ENCODE peak calls at places on chromosomes 12 and 14, in six cellular contexts. Z, V, U, P, A and Y are unnamed samples. For H3K9me3, the result is how much of the 10 kb centered on the place peaks cover.

GRCh38 chr12:128069359-128069997 is 197.5 kb upstream of the TMEM132C start:
- DNase-seq in Z (peak), V (no peak), U (no peak), P (no peak), A (no peak), Y (no peak)

GRCh38 chr12:131085125-131085815 is 131.6 kb downstream of the ADGRD1 start:
- DNase-seq in Z (no peak), V (no peak), U (no peak), P (peak), A (no peak), Y (peak)

GRCh38 chr14:97369901-97370300 is 572.7 kb downstream of the VRK1 start:
- DNase-seq in Z (no peak), V (no peak), U (no peak), P (no peak), A (no peak), Y (no peak)

GRCh38 chr12:64411427-64411826 is 7.2 kb downstream of the XPOT start:
- DNase-seq in Z (no peak), V (no peak), U (no peak), P (no peak), A (no peak), Y (no peak)

GRCh38 chr14:90626550-90626949 is 189.7 kb downstream of the TTC7B start:
- DNase-seq in Z (no peak), V (no peak), U (no peak), P (no peak), A (no peak), Y (no peak)

GRCh38 chr14:59100203-59100602 is 88.3 kb upstream of the DAAM1 start:
- DNase-seq in Z (no peak), V (no peak), U (no peak), P (no peak), A (no peak), Y (no peak)

GRCh38 chr12:202081-202731 is 11.8 kb downstream of the SLC6A12 start:
- DNase-seq in Z (no peak), V (no peak), U (no peak), P (peak), A (no peak), Y (no peak)

GRCh38 chr12:53220857-53221202 is 11.2 kb downstream of the RARG start:
- DNase-seq in Z (peak), V (peak), U (peak), P (peak), A (peak), Y (peak)

GRCh38 chr14:96961895-96962294 is 164.7 kb downstream of the VRK1 start:
- DNase-seq in Z (no peak), V (no peak), U (no peak), P (no peak), A (no peak), Y (no peak)

GRCh38 chr12:37546206-37546605 is 770.4 kb upstream of the ALG10B start:
- DNase-seq in Z (no peak), V (no peak), U (no peak), P (peak), A (no peak), Y (no peak)

GRCh38 chr12:37543966-37544668 is 772.5 kb upstream of the ALG10B start:
- DNase-seq in Z (no peak), V (no peak), U (no peak), P (no peak), A (no peak), Y (no peak)

GRCh38 chr12:37547611-37548010 is 769.0 kb upstream of the ALG10B start:
- DNase-seq in Z (no peak), V (no peak), U (no peak), P (peak), A (no peak), Y (no peak)

GRCh38 chr12:37546901-37547475 is 769.6 kb upstream of the ALG10B start:
- DNase-seq in Z (no peak), V (no peak), U (no peak), P (peak), A (no peak), Y (no peak)

GRCh38 chr12:37545759-37546158 is 770.8 kb upstream of the ALG10B start:
- DNase-seq in Z (no peak), V (no peak), U (no peak), P (peak), A (no peak), Y (no peak)
- H3K9me3 ChIP-seq in Z (under half), V (under half), U (under half), P (under half), A (under half), Y (under half)

GRCh38 chr12:98721204-98721702 is 76.2 kb downstream of the APAF1 start:
- DNase-seq in Z (no peak), V (no peak), U (no peak), P (no peak), A (no peak), Y (no peak)
- H3K9me3 ChIP-seq in Z (under half), V (under half), U (under half), P (under half), A (under half), Y (under half)

GRCh38 chr12:25497021-25497420 is 56.1 kb downstream of the LMNTD1 start:
- DNase-seq in Z (no peak), V (no peak), U (no peak), P (no peak), A (no peak), Y (no peak)
- H3K9me3 ChIP-seq in Z (under half), V (under half), U (under half), P (under half), A (under half), Y (under half)

GRCh38 chr12:130079254-130079653 is 83.0 kb upstream of the FZD10 start:
- DNase-seq in Z (no peak), V (no peak), U (no peak), P (no peak), A (no peak), Y (no peak)

GRCh38 chr12:130083746-130084145 is 78.5 kb upstream of the FZD10 start:
- DNase-seq in Z (no peak), V (no peak), U (no peak), P (no peak), A (no peak), Y (no peak)

GRCh38 chr12:130083002-130083401 is 79.3 kb upstream of the FZD10 start:
- DNase-seq in Z (no peak), V (no peak), U (no peak), P (no peak), A (no peak), Y (no peak)

GRCh38 chr12:130080205-130080604 is 82.1 kb upstream of the FZD10 start:
- DNase-seq in Z (no peak), V (no peak), U (no peak), P (peak), A (no peak), Y (no peak)

GRCh38 chr12:130081420-130081819 is 80.8 kb upstream of the FZD10 start:
- DNase-seq in Z (no peak), V (no peak), U (no peak), P (peak), A (no peak), Y (no peak)
- H3K9me3 ChIP-seq in Z (under half), V (under half), U (under half), P (under half), A (under half), Y (under half)

DNA sequence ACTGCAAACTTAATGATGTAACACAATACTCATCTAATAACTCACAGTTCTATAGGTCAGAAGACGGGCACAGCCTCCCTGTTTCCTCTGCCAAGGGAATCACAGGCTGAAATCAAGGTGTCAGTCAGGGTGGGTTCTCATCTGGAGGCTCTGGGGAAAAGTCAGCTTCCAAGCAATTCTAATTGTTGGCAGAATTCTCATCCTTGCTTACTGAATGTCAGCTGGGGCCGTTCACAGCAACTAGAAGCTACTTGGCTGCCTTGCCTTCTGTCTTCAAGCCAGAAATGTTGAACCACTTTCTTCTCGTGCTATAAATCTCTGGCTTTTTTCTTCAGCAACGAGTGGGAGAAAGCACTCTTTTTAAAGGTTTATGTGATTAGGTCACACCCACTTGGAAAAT is 80.1 kb upstream of the PDZRN4 start:
- DNase-seq in Z (no peak), V (peak), U (no peak), P (no peak), A (no peak), Y (peak)
- H3K9me3 ChIP-seq in Z (under half), V (under half), U (under half), P (under half), A (under half), Y (under half)

DNA sequence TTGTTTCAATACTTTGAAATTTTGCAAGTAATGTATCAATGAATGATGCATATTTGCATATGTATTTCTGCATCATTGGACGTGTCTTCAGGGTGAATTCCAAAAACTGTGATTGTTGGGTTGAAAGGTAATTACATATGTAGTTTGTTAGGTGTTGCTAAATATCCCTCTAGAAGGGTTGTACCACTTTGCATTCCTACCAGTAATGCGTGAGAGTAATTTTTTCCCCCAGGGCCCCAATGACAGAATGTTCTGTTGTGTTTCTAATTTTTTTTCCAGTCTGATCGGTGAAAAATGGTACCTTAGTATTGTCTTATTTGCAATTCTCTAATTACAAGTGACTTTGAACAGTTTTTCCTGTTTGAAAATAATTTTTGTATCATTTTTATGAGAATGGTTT is 408.9 kb downstream of the NAV3 start:
- DNase-seq in Z (no peak), V (no peak), U (no peak), P (no peak), A (no peak), Y (no peak)
- H3K9me3 ChIP-seq in Z (under half), V (under half), U (under half), P (under half), A (under half), Y (under half)

DNA sequence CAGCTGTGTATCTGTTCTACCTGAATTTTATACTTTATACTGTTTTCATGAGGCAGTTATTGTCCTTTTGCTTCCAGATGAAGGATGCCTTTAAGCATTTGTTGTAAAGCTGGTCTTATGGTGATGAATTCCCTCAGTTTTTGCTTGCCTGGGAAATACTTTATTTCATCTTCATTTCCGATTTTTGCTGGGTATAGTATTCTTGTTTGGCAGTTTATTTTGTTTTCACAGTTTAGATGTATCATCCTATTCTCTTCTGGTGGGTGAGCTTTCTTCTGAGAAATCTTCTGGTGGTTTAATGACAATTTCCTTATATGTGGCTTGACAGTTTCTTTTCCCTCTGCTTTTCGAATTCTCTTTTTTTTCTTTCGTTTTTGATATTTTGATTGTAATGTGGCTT is 188.1 kb downstream of the NUBPL start:
- DNase-seq in Z (no peak), V (no peak), U (no peak), P (no peak), A (no peak), Y (no peak)
- H3K9me3 ChIP-seq in Z (under half), V (under half), U (under half), P (under half), A (under half), Y (under half)

GRCh38 chr14:47691829-47692228 is 16.4 kb upstream of the MDGA2 start:
- DNase-seq in Z (no peak), V (no peak), U (no peak), P (no peak), A (no peak), Y (no peak)
- H3K9me3 ChIP-seq in Z (under half), V (under half), U (under half), P (under half), A (under half), Y (under half)

DNA sequence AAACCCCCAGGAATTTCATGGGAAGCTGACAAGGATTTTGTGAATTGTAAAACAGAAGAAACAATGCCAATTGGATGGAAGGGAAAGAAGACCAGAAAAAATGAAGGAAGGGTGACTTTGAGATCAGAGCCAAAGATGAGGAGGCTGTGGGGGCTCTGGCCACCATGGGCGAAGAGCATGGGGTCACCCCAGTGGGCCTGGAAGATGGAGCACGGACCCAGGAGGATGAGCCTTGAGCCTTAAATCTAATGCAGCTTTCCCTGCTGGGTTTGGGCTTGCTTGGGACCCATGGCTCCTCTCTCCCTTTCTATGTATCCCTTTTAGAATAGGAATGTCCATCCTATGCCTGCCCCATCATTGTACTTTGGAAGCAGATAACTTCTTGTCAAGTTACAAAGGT is 322.2 kb downstream of the TMEM121 start:
- DNase-seq in Z (no peak), V (no peak), U (no peak), P (no peak), A (no peak), Y (no peak)
- H3K9me3 ChIP-seq in Z (under half), V (under half), U (under half), P (under half), A (under half), Y (under half)

DNA sequence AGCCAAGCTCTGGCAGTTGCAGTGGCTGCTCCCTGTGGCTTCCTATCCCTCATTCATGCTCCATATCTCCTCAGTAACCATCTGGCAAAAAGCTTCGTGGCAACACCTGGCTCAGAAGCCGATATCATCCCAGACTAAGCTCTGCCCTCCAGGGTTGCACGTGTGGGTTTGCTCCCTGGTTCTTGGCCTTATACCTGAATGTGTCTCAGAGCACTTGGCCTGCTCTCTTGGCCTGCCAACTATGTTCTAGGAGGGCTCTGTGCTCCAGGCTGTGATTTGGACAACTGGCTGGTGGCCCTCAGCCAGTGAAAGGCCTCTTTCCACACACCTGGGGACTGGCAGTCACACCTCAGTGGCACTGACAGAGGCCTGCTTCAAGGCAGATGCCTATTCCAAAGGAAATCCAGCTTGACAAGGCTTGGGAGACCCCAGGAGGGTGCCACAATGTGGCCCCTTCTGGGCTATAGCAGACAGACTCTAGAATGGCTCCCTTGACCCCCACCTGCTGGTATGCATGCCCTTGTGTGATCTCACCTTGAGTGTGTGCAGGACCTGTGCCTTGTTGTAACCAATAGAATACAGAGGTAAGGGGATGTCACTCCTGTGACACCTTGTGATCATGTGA is 10.5 kb downstream of the PLD4 start:
- DNase-seq in Z (no peak), V (peak), U (no peak), P (peak), A (no peak), Y (peak)
- H3K9me3 ChIP-seq in Z (under half), V (under half), U (under half), P (under half), A (under half), Y (under half)